ENCODE peak calls at places on chromosomes 5 and 9, in four cellular contexts. S is H1, T is NT2/D1, K is HepG2. U is an unnamed sample.

GRCh38 chr5:7397005-7397546 is 1.1 kb downstream of the ADCY2 start:
- DNase-seq in S (no peak), T (no peak), K (no peak), U (no peak)

GRCh38 chr9:77556396-77556795 is 91.7 kb downstream of the GNA14 start:
- DNase-seq in S (no peak), T (no peak), K (no peak), U (no peak)

GRCh38 chr5:34008721-34009120 is 871 bp upstream of the AMACR start:
- DNase-seq in S (no peak), T (no peak), K (no peak), U (no peak)

GRCh38 chr5:54469655-54470054 is 14.2 kb downstream of the HSPB3 start:
- DNase-seq in S (no peak), T (no peak), K (no peak), U (no peak)

GRCh38 chr5:142969624-142970439 is 199.7 kb downstream of the ARHGAP26 start:
- DNase-seq in S (no peak), T (no peak), K (no peak), U (no peak)

GRCh38 chr5:142506756-142507155 is 179.1 kb downstream of the FGF1 start:
- DNase-seq in S (no peak), T (no peak), K (no peak), U (no peak)

GRCh38 chr5:44665101-44665701 is 143.5 kb upstream of the MRPS30 start:
- DNase-seq in S (no peak), T (no peak), K (no peak), U (no peak)

GRCh38 chr5:125412561-125413535 is 666.4 kb upstream of the ZNF608 start:
- DNase-seq in S (peak), T (peak), K (peak), U (peak)

GRCh38 chr5:130868186-130868821 is 296.8 kb downstream of the HINT1 start:
- DNase-seq in S (no peak), T (no peak), K (no peak), U (no peak)

GRCh38 chr5:3593771-3594513 is 1.7 kb upstream of the IRX1 start:
- DNase-seq in S (peak), T (no peak), K (no peak), U (no peak)

GRCh38 chr9:34372598-34373011 is 4.1 kb downstream of the MYORG start:
- DNase-seq in S (peak), T (no peak), K (no peak), U (no peak)

GRCh38 chr5:177362102-177362868 is 4.6 kb downstream of the RGS14 start:
- DNase-seq in S (no peak), T (no peak), K (no peak), U (no peak)

GRCh38 chr5:159444441-159445082 is 114.3 kb upstream of the IL12B start:
- DNase-seq in S (no peak), T (peak), K (peak), U (peak)

GRCh38 chr9:76803083-76803482 is 38.8 kb downstream of the PCA3 start:
- DNase-seq in S (no peak), T (peak), K (no peak), U (no peak)

GRCh38 chr5:169753795-169754194 is 116.7 kb downstream of the DOCK2 start:
- DNase-seq in S (no peak), T (no peak), K (no peak), U (no peak)

GRCh38 chr9:77697238-77697984 is 49.3 kb upstream of the GNA14 start:
- DNase-seq in S (no peak), T (no peak), K (no peak), U (no peak)

GRCh38 chr5:18744990-18745590 is 1110.8 kb downstream of the TAF11L14 start:
- DNase-seq in S (no peak), T (no peak), K (no peak), U (no peak)

GRCh38 chr5:130720355-130720754 is 444.7 kb downstream of the HINT1 start:
- DNase-seq in S (no peak), T (peak), K (peak), U (peak)

GRCh38 chr9:7374966-7375650 is 424.5 kb downstream of the DMAC1 start:
- DNase-seq in S (no peak), T (no peak), K (no peak), U (no peak)

GRCh38 chr5:137148128-137148527 is 351.0 kb downstream of the SPOCK1 start:
- DNase-seq in S (no peak), T (no peak), K (no peak), U (no peak)

GRCh38 chr9:109467936-109468335 is 30.2 kb downstream of the PTPN3 start:
- DNase-seq in S (no peak), T (no peak), K (no peak), U (no peak)

GRCh38 chr5:118371973-118372650 is 616.2 kb downstream of the DTWD2 start:
- DNase-seq in S (no peak), T (no peak), K (no peak), U (no peak)

GRCh38 chr5:144598451-144599068 is 427.9 kb downstream of the KCTD16 start:
- DNase-seq in S (no peak), T (no peak), K (no peak), U (no peak)

GRCh38 chr5:179180921-179181645 is 120.9 kb downstream of the ZNF354C start:
- DNase-seq in S (no peak), T (no peak), K (no peak), U (no peak)

GRCh38 chr9:69818946-69819345 is 1.7 kb upstream of the CFAP95 start:
- DNase-seq in S (no peak), T (no peak), K (no peak), U (no peak)

GRCh38 chr5:166788050-166788449 is 1503.4 kb upstream of the WWC1 start:
- DNase-seq in S (no peak), T (no peak), K (no peak), U (no peak)

GRCh38 chr9:1273859-1274258 is 223.7 kb downstream of the DMRT2 start:
- DNase-seq in S (no peak), T (peak), K (no peak), U (no peak)

GRCh38 chr9:76464706-76465105 is 5.7 kb downstream of the GCNT1 start:
- DNase-seq in S (no peak), T (no peak), K (no peak), U (no peak)

GRCh38 chr5:104611419-104611818 is 1048.8 kb upstream of the NUDT12 start:
- DNase-seq in S (no peak), T (no peak), K (no peak), U (no peak)

GRCh38 chr9:127898433-127899199 is 787 bp downstream of the ST6GALNAC6 start:
- DNase-seq in S (no peak), T (no peak), K (peak), U (peak)

GRCh38 chr9:127049044-127049443 is 73.4 kb downstream of the ANGPTL2 start:
- DNase-seq in S (peak), T (no peak), K (no peak), U (no peak)

GRCh38 chr9:136862849-136863622 is 3.1 kb downstream of the EDF1 start:
- DNase-seq in S (no peak), T (no peak), K (no peak), U (no peak)

GRCh38 chr9:124834586-124834985 is 18.7 kb upstream of the WDR38 start:
- DNase-seq in S (no peak), T (no peak), K (no peak), U (no peak)

DNA sequence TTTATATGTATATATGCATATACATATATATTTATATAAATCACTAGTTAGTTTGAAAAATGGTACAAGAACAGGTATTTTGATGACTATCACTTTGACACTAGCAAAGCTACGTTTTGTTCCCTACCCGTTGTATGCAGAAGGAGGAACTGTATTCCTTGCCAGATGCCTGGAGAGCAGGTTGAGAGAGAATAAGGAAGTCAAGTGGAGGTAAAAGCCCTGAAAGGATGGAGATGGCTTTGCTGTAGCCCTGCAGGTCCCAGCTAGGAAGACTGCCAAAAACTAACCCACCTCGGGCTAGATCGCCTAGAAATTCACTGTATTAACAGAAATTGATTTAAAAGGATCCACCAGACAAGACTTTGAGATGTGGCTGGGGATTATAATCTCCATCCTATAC is 229.3 kb downstream of the RFX3 start:
- DNase-seq in S (no peak), T (no peak), K (no peak), U (no peak)
- TF ChIP-seq SUZ12 in S (no peak), T (no peak), K (no peak), U (no peak)

GRCh38 chr9:88258012-88258411 is 119.7 kb upstream of the SPATA31C2 start:
- DNase-seq in S (no peak), T (no peak), K (no peak), U (no peak)

GRCh38 chr9:88256216-88256615 is 117.9 kb upstream of the SPATA31C2 start:
- DNase-seq in S (no peak), T (no peak), K (no peak), U (no peak)

GRCh38 chr9:88259041-88259440 is 120.8 kb upstream of the SPATA31C2 start:
- DNase-seq in S (no peak), T (no peak), K (no peak), U (no peak)

GRCh38 chr9:88258587-88258986 is 120.3 kb upstream of the SPATA31C2 start:
- DNase-seq in S (no peak), T (no peak), K (no peak), U (no peak)
- TF ChIP-seq SUZ12 in S (no peak), T (no peak), K (no peak), U (no peak)

GRCh38 chr9:113542741-113543140 is 79.2 kb downstream of the RGS3 start:
- DNase-seq in S (no peak), T (no peak), K (no peak), U (no peak)

GRCh38 chr9:113544001-113544340 is 80.4 kb downstream of the RGS3 start:
- DNase-seq in S (no peak), T (no peak), K (no peak), U (no peak)

GRCh38 chr9:113546566-113546965 is 83.0 kb downstream of the RGS3 start:
- DNase-seq in S (no peak), T (no peak), K (no peak), U (no peak)

GRCh38 chr9:113543286-113544000 is 79.9 kb downstream of the RGS3 start:
- DNase-seq in S (no peak), T (no peak), K (no peak), U (no peak)

GRCh38 chr9:113545068-113545467 is 81.5 kb downstream of the RGS3 start:
- DNase-seq in S (no peak), T (no peak), K (no peak), U (no peak)
- TF ChIP-seq SUZ12 in S (no peak), T (no peak), K (no peak), U (no peak)

GRCh38 chr5:148856009-148856367 is 29.6 kb downstream of the ADRB2 start:
- DNase-seq in S (no peak), T (no peak), K (no peak), U (no peak)

GRCh38 chr5:148853868-148854267 is 27.5 kb downstream of the ADRB2 start:
- DNase-seq in S (no peak), T (no peak), K (no peak), U (no peak)

GRCh38 chr5:148857474-148857873 is 31.1 kb downstream of the ADRB2 start:
- DNase-seq in S (no peak), T (no peak), K (no peak), U (no peak)

GRCh38 chr5:148856424-148856823 is 30.0 kb downstream of the ADRB2 start:
- DNase-seq in S (no peak), T (no peak), K (no peak), U (no peak)

DNA sequence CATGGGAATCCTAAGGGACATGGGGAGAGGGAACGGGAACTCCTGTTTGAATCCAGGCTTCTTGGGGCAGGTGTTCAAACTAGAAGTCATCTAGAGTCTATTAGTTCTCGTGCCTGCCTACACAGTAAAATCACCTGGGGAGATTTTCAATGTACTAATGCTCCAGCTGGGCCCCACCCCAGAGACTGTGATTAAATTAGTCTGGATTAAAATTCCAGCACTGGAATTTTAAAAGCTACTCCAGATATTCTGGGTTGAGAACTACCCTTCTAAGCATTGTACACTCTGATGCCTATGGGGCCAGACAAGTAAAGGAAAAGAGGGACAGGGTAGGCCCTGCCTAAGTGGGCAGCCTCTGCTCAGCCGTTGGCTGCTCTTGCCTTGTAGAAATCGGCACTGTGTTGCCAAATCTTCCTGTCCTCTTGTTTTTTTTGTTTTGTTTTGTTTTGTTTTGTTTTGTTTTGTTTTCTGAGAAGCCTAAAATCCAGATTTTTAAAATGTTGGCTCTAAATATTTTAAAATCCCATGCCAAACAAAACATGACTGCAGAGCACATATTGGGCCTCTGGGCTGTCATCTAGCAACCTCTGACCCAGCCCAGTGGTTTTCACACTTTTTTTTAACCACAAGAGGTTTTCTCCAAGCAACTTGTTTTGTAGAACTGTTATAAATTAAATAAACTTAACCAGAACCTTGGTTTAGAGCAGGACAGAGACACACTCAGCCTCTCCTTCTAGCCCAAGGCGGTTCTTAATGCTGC is 29.0 kb downstream of the ADRB2 start:
- DNase-seq in S (no peak), T (no peak), K (no peak), U (no peak)
- TF ChIP-seq SUZ12 in S (no peak), T (no peak), K (no peak), U (no peak)

GRCh38 chr5:168477060-168477459 is 9.2 kb upstream of the RARS1 start:
- DNase-seq in S (no peak), T (no peak), K (no peak), U (no peak)

GRCh38 chr5:168480601-168481000 is 5.7 kb upstream of the RARS1 start:
- DNase-seq in S (no peak), T (no peak), K (no peak), U (no peak)

GRCh38 chr5:168482361-168482760 is 3.9 kb upstream of the RARS1 start:
- DNase-seq in S (no peak), T (no peak), K (no peak), U (no peak)

GRCh38 chr5:168479166-168479565 is 7.1 kb upstream of the RARS1 start:
- DNase-seq in S (no peak), T (no peak), K (no peak), U (no peak)

GRCh38 chr5:168481330-168481788 is 4.9 kb upstream of the RARS1 start:
- DNase-seq in S (no peak), T (no peak), K (peak), U (no peak)
- TF ChIP-seq SUZ12 in S (no peak), T (no peak), K (no peak), U (no peak)

DNA sequence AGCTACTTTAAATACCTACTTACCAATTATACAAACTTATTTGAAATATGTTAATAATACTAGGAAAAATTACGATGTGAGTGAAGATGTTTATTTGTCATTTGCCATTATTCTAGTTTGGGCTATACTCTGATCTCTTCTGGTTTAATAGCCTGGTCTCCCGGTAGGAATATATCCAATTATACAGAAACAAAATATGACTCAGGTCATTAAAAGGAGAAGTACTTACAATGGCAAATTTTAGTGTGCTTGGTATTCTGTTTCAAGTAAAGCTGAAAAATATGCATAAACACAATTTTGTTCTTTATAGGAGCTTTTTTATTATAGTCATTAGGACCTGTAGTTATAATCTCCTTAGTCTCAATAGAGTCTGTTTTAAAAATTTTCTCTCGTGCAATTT is 176.8 kb downstream of the SLCO4C1 start:
- DNase-seq in S (no peak), T (no peak), K (no peak), U (no peak)
- TF ChIP-seq SUZ12 in S (no peak), T (no peak), K (no peak), U (no peak)